ENCODE peak calls at places on chromosomes 5 and 9, in five cellular contexts. One of them, this sample, is unnamed. For H4K20me1, the result is how much of the 10 kb centered on the place peaks cover.

GRCh38 chr5:64632251-64632650 is 58.1 kb upstream of the SHISAL2B start:
- DNase-seq in GM23248: no peak
- DNase-seq in HCT116: no peak
- DNase-seq in hepatocyte: no peak
- DNase-seq in neural progenitor cell: no peak
- DNase-seq in this sample: no peak

GRCh38 chr9:112012026-112012902 is 115.7 kb downstream of the UGCG start:
- DNase-seq in GM23248: peak
- DNase-seq in hepatocyte: peak
- DNase-seq in neural progenitor cell: no peak
- DNase-seq in HCT116: peak
- DNase-seq in this sample: peak

GRCh38 chr9:99635032-99635431 is 186.7 kb upstream of the NR4A3 start:
- DNase-seq in neural progenitor cell: no peak
- DNase-seq in GM23248: peak
- DNase-seq in HCT116: no peak
- DNase-seq in hepatocyte: no peak
- DNase-seq in this sample: no peak

GRCh38 chr9:78921341-78921740 is 624.4 kb downstream of the PSAT1 start:
- DNase-seq in HCT116: no peak
- DNase-seq in GM23248: no peak
- DNase-seq in hepatocyte: no peak
- DNase-seq in neural progenitor cell: no peak
- DNase-seq in this sample: no peak

GRCh38 chr9:133163559-133164208 is at the start of gene GBGT1:
- DNase-seq in HCT116: no peak
- DNase-seq in neural progenitor cell: peak
- DNase-seq in GM23248: peak
- DNase-seq in hepatocyte: peak
- DNase-seq in this sample: no peak

GRCh38 chr5:149932445-149933350 is 11.9 kb downstream of the PDE6A start:
- DNase-seq in HCT116: no peak
- DNase-seq in hepatocyte: no peak
- DNase-seq in GM23248: peak
- DNase-seq in neural progenitor cell: peak
- DNase-seq in this sample: no peak

GRCh38 chr5:131171276-131171815 is 602 bp downstream of the LYRM7 start:
- DNase-seq in HCT116: no peak
- DNase-seq in neural progenitor cell: peak
- DNase-seq in GM23248: peak
- DNase-seq in hepatocyte: peak
- DNase-seq in this sample: peak

GRCh38 chr9:128174062-128174461 is 14.0 kb downstream of the BBLN start:
- DNase-seq in HCT116: no peak
- DNase-seq in hepatocyte: peak
- DNase-seq in GM23248: no peak
- DNase-seq in neural progenitor cell: no peak
- DNase-seq in this sample: no peak

GRCh38 chr5:71788794-71789193 is 69.7 kb downstream of the CARTPT start:
- DNase-seq in HCT116: no peak
- DNase-seq in hepatocyte: no peak
- DNase-seq in neural progenitor cell: no peak
- DNase-seq in GM23248: no peak
- DNase-seq in this sample: no peak

GRCh38 chr5:78566747-78567449 is 81.7 kb downstream of the LHFPL2 start:
- DNase-seq in GM23248: peak
- DNase-seq in HCT116: no peak
- DNase-seq in neural progenitor cell: no peak
- DNase-seq in hepatocyte: no peak
- DNase-seq in this sample: peak

GRCh38 chr9:34403554-34404380 is 27.1 kb upstream of the MYORG start:
- DNase-seq in HCT116: peak
- DNase-seq in GM23248: peak
- DNase-seq in hepatocyte: peak
- DNase-seq in neural progenitor cell: peak
- DNase-seq in this sample: peak

GRCh38 chr5:114243281-114243982 is 118.4 kb upstream of the KCNN2 start:
- DNase-seq in hepatocyte: no peak
- DNase-seq in GM23248: no peak
- DNase-seq in neural progenitor cell: no peak
- DNase-seq in HCT116: no peak
- DNase-seq in this sample: no peak

GRCh38 chr9:70085241-70085640 is 41.6 kb downstream of the MAMDC2 start:
- DNase-seq in hepatocyte: peak
- DNase-seq in GM23248: peak
- DNase-seq in HCT116: no peak
- DNase-seq in neural progenitor cell: peak
- DNase-seq in this sample: no peak

GRCh38 chr9:126295936-126296600 is 30.6 kb upstream of the MVB12B start:
- DNase-seq in hepatocyte: no peak
- DNase-seq in HCT116: peak
- DNase-seq in GM23248: no peak
- DNase-seq in neural progenitor cell: no peak
- DNase-seq in this sample: no peak

GRCh38 chr5:5658226-5658625 is 235.7 kb downstream of the ICE1 start:
- DNase-seq in neural progenitor cell: no peak
- DNase-seq in hepatocyte: peak
- DNase-seq in GM23248: peak
- DNase-seq in HCT116: no peak
- DNase-seq in this sample: peak

GRCh38 chr9:129834489-129835127 is 467 bp downstream of the C9orf78 start:
- DNase-seq in hepatocyte: peak
- DNase-seq in neural progenitor cell: peak
- DNase-seq in HCT116: no peak
- DNase-seq in GM23248: peak
- DNase-seq in this sample: no peak

GRCh38 chr5:81269751-81270686 is 31.4 kb upstream of the ZCCHC9 start:
- DNase-seq in hepatocyte: no peak
- DNase-seq in HCT116: no peak
- DNase-seq in GM23248: no peak
- DNase-seq in neural progenitor cell: peak
- DNase-seq in this sample: no peak

GRCh38 chr5:3542158-3542557 is 53.5 kb upstream of the IRX1 start:
- DNase-seq in GM23248: no peak
- DNase-seq in hepatocyte: no peak
- DNase-seq in neural progenitor cell: no peak
- DNase-seq in HCT116: no peak
- DNase-seq in this sample: no peak

GRCh38 chr5:67591491-67591890 is 394.9 kb upstream of the CD180 start:
- DNase-seq in GM23248: no peak
- DNase-seq in HCT116: no peak
- DNase-seq in hepatocyte: no peak
- DNase-seq in neural progenitor cell: no peak
- DNase-seq in this sample: no peak

GRCh38 chr5:124972703-124973102 is 226.3 kb upstream of the ZNF608 start:
- DNase-seq in hepatocyte: no peak
- DNase-seq in neural progenitor cell: no peak
- DNase-seq in HCT116: no peak
- DNase-seq in GM23248: no peak
- DNase-seq in this sample: no peak

GRCh38 chr5:2783223-2783622 is 31.7 kb upstream of the IRX2 start:
- DNase-seq in GM23248: peak
- DNase-seq in hepatocyte: no peak
- DNase-seq in neural progenitor cell: no peak
- DNase-seq in HCT116: no peak
- DNase-seq in this sample: no peak

GRCh38 chr5:120507826-120508463 is 43.8 kb downstream of the PRR16 start:
- DNase-seq in neural progenitor cell: no peak
- DNase-seq in GM23248: peak
- DNase-seq in HCT116: no peak
- DNase-seq in hepatocyte: no peak
- DNase-seq in this sample: no peak

DNA sequence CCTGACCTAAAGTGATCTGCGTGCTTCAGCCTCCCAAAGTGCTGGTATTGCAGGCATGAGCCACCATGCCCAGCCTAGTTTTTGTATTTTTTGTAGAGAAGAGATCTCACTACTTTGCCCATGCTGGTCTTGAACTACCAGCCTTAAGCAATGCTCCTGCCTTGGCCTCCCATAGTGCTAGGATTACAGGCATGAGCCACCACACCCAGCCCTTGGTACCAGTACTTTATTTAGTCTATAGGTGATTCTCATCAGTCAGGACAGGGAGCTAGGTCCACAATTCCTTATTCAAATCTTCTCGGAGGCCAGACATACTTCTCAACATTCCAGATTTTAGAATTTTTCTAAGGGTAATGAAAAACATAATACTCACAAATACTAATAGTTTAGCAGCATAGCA is 8.4 kb downstream of the ZNF131 start:
- DNase-seq in neural progenitor cell: no peak
- DNase-seq in hepatocyte: no peak
- DNase-seq in HCT116: no peak
- DNase-seq in GM23248: no peak
- DNase-seq in this sample: no peak
- H4K20me1 ChIP-seq in neural progenitor cell: under half
- H4K20me1 ChIP-seq in hepatocyte: under half
- H4K20me1 ChIP-seq in HCT116: under half
- H4K20me1 ChIP-seq in GM23248: under half
- H4K20me1 ChIP-seq in this sample: under half

GRCh38 chr9:121584421-121584820 is 67.0 kb upstream of the DAB2IP start:
- DNase-seq in GM23248: no peak
- DNase-seq in neural progenitor cell: no peak
- DNase-seq in hepatocyte: no peak
- DNase-seq in HCT116: no peak
- DNase-seq in this sample: no peak

GRCh38 chr9:121589961-121590360 is 61.5 kb upstream of the DAB2IP start:
- DNase-seq in HCT116: no peak
- DNase-seq in hepatocyte: no peak
- DNase-seq in neural progenitor cell: no peak
- DNase-seq in GM23248: no peak
- DNase-seq in this sample: no peak

GRCh38 chr9:121592265-121592664 is 59.2 kb upstream of the DAB2IP start:
- DNase-seq in HCT116: no peak
- DNase-seq in GM23248: no peak
- DNase-seq in neural progenitor cell: no peak
- DNase-seq in hepatocyte: no peak
- DNase-seq in this sample: no peak

GRCh38 chr9:121593066-121593465 is 58.4 kb upstream of the DAB2IP start:
- DNase-seq in hepatocyte: no peak
- DNase-seq in neural progenitor cell: no peak
- DNase-seq in HCT116: no peak
- DNase-seq in GM23248: no peak
- DNase-seq in this sample: no peak

GRCh38 chr9:121587863-121588262 is 63.6 kb upstream of the DAB2IP start:
- DNase-seq in HCT116: no peak
- DNase-seq in GM23248: no peak
- DNase-seq in neural progenitor cell: no peak
- DNase-seq in hepatocyte: no peak
- DNase-seq in this sample: no peak
- H2AFZ ChIP-seq in HCT116: no peak
- H2AFZ ChIP-seq in GM23248: no peak
- H2AFZ ChIP-seq in neural progenitor cell: no peak
- H2AFZ ChIP-seq in hepatocyte: no peak
- H2AFZ ChIP-seq in this sample: no peak

DNA sequence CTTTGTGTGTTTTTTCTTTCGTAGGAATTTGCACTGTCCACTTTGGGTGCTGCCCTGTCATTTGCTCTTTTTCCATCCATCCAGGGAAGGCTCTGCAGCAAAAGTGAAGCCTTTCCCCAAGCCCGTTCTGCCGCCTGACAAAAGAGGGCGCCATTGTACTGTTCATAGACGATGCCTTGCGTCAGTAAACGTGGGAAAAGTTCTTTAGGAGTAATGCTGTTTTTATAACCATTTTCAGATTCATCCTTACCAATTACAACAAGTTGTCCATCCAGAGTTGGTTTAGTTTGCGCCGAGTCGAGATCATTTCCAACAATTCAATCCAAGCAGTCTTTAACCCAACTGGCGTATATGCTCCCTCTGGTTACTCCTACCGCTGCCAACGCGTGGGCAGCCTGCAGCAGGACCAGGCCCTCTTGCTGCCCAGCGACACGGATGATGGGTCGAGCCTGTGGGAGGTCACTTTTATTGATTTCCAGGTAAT is 34.3 kb upstream of the RPS23 start:
- DNase-seq in hepatocyte: peak
- DNase-seq in neural progenitor cell: peak
- DNase-seq in GM23248: peak
- DNase-seq in HCT116: peak
- DNase-seq in this sample: peak
- TF ChIP-seq EZH2phosphoT487 in hepatocyte: no peak
- TF ChIP-seq EZH2phosphoT487 in neural progenitor cell: no peak
- TF ChIP-seq EZH2phosphoT487 in GM23248: no peak
- TF ChIP-seq EZH2phosphoT487 in HCT116: no peak
- TF ChIP-seq EZH2phosphoT487 in this sample: no peak

GRCh38 chr5:172648755-172649154 is 7.7 kb downstream of the NEURL1B start:
- DNase-seq in hepatocyte: no peak
- DNase-seq in GM23248: no peak
- DNase-seq in neural progenitor cell: no peak
- DNase-seq in HCT116: no peak
- DNase-seq in this sample: no peak
- H4K20me1 ChIP-seq in hepatocyte: under half
- H4K20me1 ChIP-seq in GM23248: under half
- H4K20me1 ChIP-seq in neural progenitor cell: under half
- H4K20me1 ChIP-seq in HCT116: under half
- H4K20me1 ChIP-seq in this sample: under half

GRCh38 chr9:31302620-31303418 is 1081.6 kb upstream of the ACO1 start:
- DNase-seq in HCT116: no peak
- DNase-seq in hepatocyte: no peak
- DNase-seq in neural progenitor cell: no peak
- DNase-seq in GM23248: no peak
- DNase-seq in this sample: peak

GRCh38 chr9:31304576-31304975 is 1079.9 kb upstream of the ACO1 start:
- DNase-seq in neural progenitor cell: no peak
- DNase-seq in HCT116: peak
- DNase-seq in hepatocyte: peak
- DNase-seq in GM23248: peak
- DNase-seq in this sample: no peak
- H2AFZ ChIP-seq in neural progenitor cell: no peak
- H2AFZ ChIP-seq in HCT116: peak
- H2AFZ ChIP-seq in hepatocyte: no peak
- H2AFZ ChIP-seq in GM23248: peak
- H2AFZ ChIP-seq in this sample: no peak

This sample was measured in MM.1S.